ENCODE peak calls at places on chromosomes 3 and 15, in five cellular contexts. L, O, E, D and W are unnamed samples.
A peak's percentile ranks its signal among the peaks of the same experiment; 100 is the strongest.

GRCh38 chr3:22977650-22978289 is 225.4 kb upstream of the UBE2E2 start:
- DNase-seq in L (no peak), O (no peak), E (no peak), D (no peak), W (no peak)

GRCh38 chr15:101517504-101517903 is 28.0 kb upstream of the PCSK6 start:
- DNase-seq in L (no peak), E (no peak), O (no peak), D (no peak), W (no peak)

GRCh38 chr15:57198654-57199241 is 177.6 kb upstream of the CGNL1 start:
- DNase-seq in L (no peak), D (no peak), E (no peak), O (peak; percentile 63), W (no peak)

GRCh38 chr3:140134231-140134630 is 199.2 kb downstream of the CLSTN2 start:
- DNase-seq in O (no peak), E (no peak), D (no peak), L (no peak), W (no peak)

GRCh38 chr3:11167590-11167989 is 13.3 kb downstream of the HRH1 start:
- DNase-seq in D (no peak), E (no peak), L (no peak), O (no peak), W (no peak)

GRCh38 chr3:37952564-37952963 is 38.0 kb upstream of the VILL start:
- DNase-seq in E (no peak), L (no peak), O (no peak), D (no peak), W (no peak)

GRCh38 chr3:58560771-58561311 is 16.4 kb downstream of the FAM107A start:
- DNase-seq in L (no peak), O (no peak), E (peak; percentile 95), D (peak; percentile 65), W (peak; percentile 92)

GRCh38 chr15:44712108-44713005 is 1.0 kb downstream of the B2M start:
- DNase-seq in L (peak; percentile 73), E (peak; percentile 85), O (no peak), D (peak; percentile 62), W (no peak)

GRCh38 chr15:52258461-52258860 is 37.1 kb downstream of the MYO5C start:
- DNase-seq in L (no peak), O (no peak), D (no peak), E (no peak), W (no peak)

GRCh38 chr15:37086120-37086519 is 14.2 kb downstream of the MEIS2 start:
- DNase-seq in D (no peak), L (no peak), E (no peak), O (no peak), W (no peak)

GRCh38 chr3:172708905-172709775 is 1.7 kb downstream of the NCEH1 start:
- DNase-seq in L (no peak), E (no peak), D (peak; percentile 40), O (no peak), W (no peak)

GRCh38 chr3:188584958-188585689 is 431.2 kb downstream of the LPP start:
- DNase-seq in L (no peak), E (no peak), D (no peak), O (no peak), W (no peak)

GRCh38 chr15:60390231-60390630 is 7.6 kb downstream of the ANXA2 start:
- DNase-seq in L (no peak), D (no peak), O (no peak), E (no peak), W (no peak)

GRCh38 chr15:59828871-59829270 is 139.8 kb upstream of the BNIP2 start:
- DNase-seq in D (no peak), E (no peak), O (no peak), L (no peak), W (no peak)

GRCh38 chr15:68993276-68993675 is 21.2 kb upstream of the NOX5 start:
- DNase-seq in O (no peak), D (no peak), E (no peak), L (no peak), W (no peak)

GRCh38 chr3:137970914-137971831 is 38.8 kb upstream of the CLDN18 start:
- DNase-seq in L (peak; percentile 66), D (peak; percentile 96), E (peak; percentile 72), O (peak; percentile 37), W (peak; percentile 25)

GRCh38 chr15:47552978-47553608 is 164.2 kb upstream of the SEMA6D start:
- DNase-seq in O (no peak), E (no peak), L (no peak), D (no peak), W (no peak)

GRCh38 chr3:175477651-175478224 is 618.6 kb downstream of the NAALADL2 start:
- DNase-seq in L (no peak), O (no peak), E (no peak), D (no peak), W (no peak)

GRCh38 chr3:151169700-151170224 is 33.3 kb downstream of the GPR171 start:
- DNase-seq in E (no peak), D (no peak), L (peak; percentile 53), O (no peak), W (no peak)

GRCh38 chr3:55790596-55791350 is 303.7 kb upstream of the WNT5A start:
- DNase-seq in E (no peak), L (no peak), O (peak; percentile 66), D (no peak), W (no peak)

GRCh38 chr3:98612996-98613517 is 19.6 kb upstream of the CPOX start:
- DNase-seq in E (no peak), L (no peak), D (no peak), O (no peak), W (no peak)

GRCh38 chr3:150349314-150350097 is 58.6 kb upstream of the TSC22D2 start:
- DNase-seq in E (no peak), D (peak; percentile 46), O (no peak), L (peak; percentile 82), W (no peak)

GRCh38 chr3:126422571-126423091 is 27.9 kb downstream of the CFAP100 start:
- DNase-seq in O (no peak), D (no peak), L (no peak), E (no peak), W (no peak)

GRCh38 chr3:31875437-31875836 is 105.6 kb downstream of the OSBPL10 start:
- DNase-seq in D (no peak), L (no peak), O (no peak), E (no peak), W (no peak)

GRCh38 chr3:156787926-156788663 is 38.1 kb upstream of the LEKR1 start:
- DNase-seq in D (peak; percentile 17), L (no peak), E (peak; percentile 97), O (no peak), W (peak; percentile 87)

GRCh38 chr3:14598143-14598569 is 53.4 kb upstream of the CCDC174 start:
- DNase-seq in D (peak; percentile 39), E (peak; percentile 25), L (no peak), O (no peak), W (no peak)

GRCh38 chr3:177776656-177777055 is 579.4 kb upstream of the TBL1XR1 start:
- DNase-seq in D (peak; percentile 71), L (no peak), E (peak; percentile 87), O (no peak), W (no peak)

GRCh38 chr15:47753591-47753990 is 36.3 kb downstream of the SEMA6D start:
- DNase-seq in D (no peak), L (no peak), O (no peak), E (no peak), W (no peak)

GRCh38 chr3:112774293-112774926 is 72.3 kb downstream of the CD200R1L start:
- DNase-seq in L (no peak), E (peak; percentile 89), O (no peak), D (peak; percentile 42), W (no peak)

GRCh38 chr3:119717520-119717919 is 14.7 kb downstream of the CFAP91 start:
- DNase-seq in O (no peak), L (no peak), E (no peak), D (no peak), W (no peak)

GRCh38 chr3:119716998-119717397 is 14.2 kb downstream of the CFAP91 start:
- DNase-seq in L (no peak), D (no peak), E (no peak), O (peak; percentile 44), W (no peak)

GRCh38 chr3:119715105-119715504 is 12.3 kb downstream of the CFAP91 start:
- DNase-seq in E (no peak), O (no peak), L (no peak), D (no peak), W (no peak)
- TF ChIP-seq CTCF in E (no peak), O (no peak), L (no peak), D (no peak), W (no peak)

GRCh38 chr3:12265558-12265957 is 23.3 kb upstream of the PPARG start:
- DNase-seq in L (no peak), D (no peak), E (no peak), O (no peak), W (no peak)
- TF ChIP-seq CTCF in L (no peak), D (no peak), E (no peak), O (no peak), W (no peak)

GRCh38 chr15:79432345-79433311 is 492 bp downstream of the MINAR1 start:
- DNase-seq in L (no peak), D (no peak), E (no peak), O (no peak), W (no peak)
- TF ChIP-seq CTCF in L (no peak), D (no peak), E (no peak), O (no peak), W (no peak)

DNA sequence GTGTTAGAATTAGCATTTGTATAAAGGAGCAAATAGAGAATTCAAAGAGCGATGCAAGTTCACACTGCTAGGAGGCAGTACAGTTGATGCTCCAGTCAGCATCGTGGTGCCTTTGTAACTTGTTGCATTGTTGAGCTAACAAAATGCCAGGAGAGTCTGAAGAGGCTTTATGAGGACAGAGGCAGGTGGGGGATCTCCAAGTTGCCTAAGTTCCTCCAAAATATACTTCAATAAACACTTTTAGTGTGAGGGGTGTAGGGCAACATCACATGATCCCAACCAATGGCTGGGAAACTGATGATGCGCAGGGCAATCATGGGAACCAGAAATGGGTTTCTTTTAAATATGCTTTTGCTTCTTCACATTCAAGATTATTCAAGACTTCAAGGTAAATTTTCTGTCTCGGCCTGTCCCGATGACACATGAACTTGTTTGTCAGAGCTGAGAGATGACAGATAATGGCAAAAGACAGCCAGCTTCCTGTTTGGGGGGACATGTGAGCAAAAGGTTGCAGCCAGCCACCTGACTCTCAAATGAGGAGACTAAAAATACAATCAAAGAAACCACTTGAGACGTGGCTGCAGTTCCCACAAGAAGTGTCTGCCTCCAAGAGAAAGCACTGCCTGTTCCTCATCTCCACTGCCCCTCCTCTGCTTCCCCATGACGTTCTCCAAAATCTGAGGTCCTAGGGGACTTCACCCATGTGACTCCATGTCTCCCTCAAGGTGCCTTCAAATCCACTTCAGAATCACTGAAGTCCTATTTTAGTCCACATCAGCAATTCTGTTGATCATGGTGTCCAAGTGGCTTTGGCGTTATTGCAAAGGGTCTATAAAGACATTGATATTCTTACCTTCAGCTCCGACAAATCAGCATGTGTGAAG is 39.3 kb downstream of the KLHL6 start:
- DNase-seq in D (no peak), O (no peak), L (no peak), E (no peak), W (no peak)
- TF ChIP-seq CTCF in D (no peak), O (no peak), L (no peak), E (no peak), W (no peak)

GRCh38 chr3:143637133-143637532 is 211.1 kb downstream of the SLC9A9 start:
- DNase-seq in E (no peak), L (no peak), O (no peak), D (no peak), W (no peak)
- TF ChIP-seq CTCF in E (no peak), L (no peak), O (no peak), D (no peak), W (no peak)

GRCh38 chr3:49670940-49671290 is 3.2 kb upstream of the APEH start:
- DNase-seq in O (no peak), L (no peak), D (no peak), E (no peak), W (no peak)
- TF ChIP-seq CTCF in O (no peak), L (no peak), D (no peak), E (no peak), W (no peak)

GRCh38 chr3:131242201-131242600 is 139.4 kb upstream of the NUDT16 start:
- DNase-seq in E (no peak), O (no peak), L (no peak), D (no peak), W (no peak)
- TF ChIP-seq CTCF in E (peak; percentile 13), O (peak; percentile 23), L (no peak), D (no peak), W (no peak)